ENCODE peak calls at places on chromosome 18, in nine cellular contexts. One of them, this sample, is unnamed.

GRCh38 chr18:29062921-29063320 is 886.0 kb upstream of the CDH2 start:
- DNase-seq in astrocyte of the cerebellum: no peak
- DNase-seq in upper lobe of right lung: no peak
- DNase-seq in IMR-90: no peak
- DNase-seq in right lobe of liver: no peak
- DNase-seq in sigmoid colon: no peak
- DNase-seq in fibroblast of the aortic adventitia: peak
- DNase-seq in breast epithelium: no peak
- DNase-seq in CD8-positive, alpha-beta T cell: no peak
- DNase-seq in this sample: no peak

GRCh38 chr18:48009116-48009825 is 78.8 kb upstream of the SMAD2 start:
- DNase-seq in CD8-positive, alpha-beta T cell: no peak
- DNase-seq in IMR-90: no peak
- DNase-seq in upper lobe of right lung: no peak
- DNase-seq in breast epithelium: no peak
- DNase-seq in fibroblast of the aortic adventitia: no peak
- DNase-seq in right lobe of liver: no peak
- DNase-seq in astrocyte of the cerebellum: no peak
- DNase-seq in sigmoid colon: no peak
- DNase-seq in this sample: no peak

GRCh38 chr18:32372381-32373061 is 98.2 kb downstream of the GAREM1 start:
- DNase-seq in sigmoid colon: no peak
- DNase-seq in CD8-positive, alpha-beta T cell: no peak
- DNase-seq in right lobe of liver: peak
- DNase-seq in fibroblast of the aortic adventitia: peak
- DNase-seq in IMR-90: no peak
- DNase-seq in upper lobe of right lung: no peak
- DNase-seq in astrocyte of the cerebellum: no peak
- DNase-seq in breast epithelium: peak
- DNase-seq in this sample: no peak

GRCh38 chr18:8808001-8808400 is 102.6 kb downstream of the MTCL1 start:
- DNase-seq in IMR-90: peak
- DNase-seq in astrocyte of the cerebellum: no peak
- DNase-seq in breast epithelium: no peak
- DNase-seq in CD8-positive, alpha-beta T cell: no peak
- DNase-seq in sigmoid colon: no peak
- DNase-seq in fibroblast of the aortic adventitia: no peak
- DNase-seq in upper lobe of right lung: no peak
- DNase-seq in right lobe of liver: no peak
- DNase-seq in this sample: no peak

GRCh38 chr18:4987452-4988405 is 209.3 kb downstream of the AKAIN1 start:
- DNase-seq in right lobe of liver: no peak
- DNase-seq in sigmoid colon: no peak
- DNase-seq in breast epithelium: no peak
- DNase-seq in CD8-positive, alpha-beta T cell: no peak
- DNase-seq in IMR-90: no peak
- DNase-seq in astrocyte of the cerebellum: no peak
- DNase-seq in upper lobe of right lung: no peak
- DNase-seq in fibroblast of the aortic adventitia: no peak
- DNase-seq in this sample: no peak

GRCh38 chr18:63339920-63340484 is 20.4 kb upstream of the BCL2 start:
- DNase-seq in upper lobe of right lung: no peak
- DNase-seq in CD8-positive, alpha-beta T cell: peak
- DNase-seq in astrocyte of the cerebellum: no peak
- DNase-seq in IMR-90: peak
- DNase-seq in sigmoid colon: no peak
- DNase-seq in breast epithelium: no peak
- DNase-seq in right lobe of liver: no peak
- DNase-seq in fibroblast of the aortic adventitia: peak
- DNase-seq in this sample: no peak

GRCh38 chr18:5417342-5417741 is 121.8 kb upstream of the ZBTB14 start:
- DNase-seq in IMR-90: peak
- DNase-seq in right lobe of liver: no peak
- DNase-seq in astrocyte of the cerebellum: no peak
- DNase-seq in CD8-positive, alpha-beta T cell: no peak
- DNase-seq in fibroblast of the aortic adventitia: peak
- DNase-seq in sigmoid colon: no peak
- DNase-seq in breast epithelium: no peak
- DNase-seq in upper lobe of right lung: no peak
- DNase-seq in this sample: no peak

GRCh38 chr18:25166113-25166512 is 185.9 kb downstream of the ZNF521 start:
- DNase-seq in CD8-positive, alpha-beta T cell: no peak
- DNase-seq in sigmoid colon: no peak
- DNase-seq in fibroblast of the aortic adventitia: peak
- DNase-seq in upper lobe of right lung: no peak
- DNase-seq in right lobe of liver: no peak
- DNase-seq in IMR-90: peak
- DNase-seq in breast epithelium: no peak
- DNase-seq in astrocyte of the cerebellum: no peak
- DNase-seq in this sample: no peak

GRCh38 chr18:57347784-57348183 is 4.6 kb upstream of the ST8SIA3 start:
- DNase-seq in right lobe of liver: no peak
- DNase-seq in astrocyte of the cerebellum: no peak
- DNase-seq in IMR-90: no peak
- DNase-seq in sigmoid colon: no peak
- DNase-seq in breast epithelium: no peak
- DNase-seq in upper lobe of right lung: no peak
- DNase-seq in CD8-positive, alpha-beta T cell: no peak
- DNase-seq in fibroblast of the aortic adventitia: no peak
- DNase-seq in this sample: no peak

GRCh38 chr18:57352761-57353136 is 392 bp downstream of the ST8SIA3 start:
- DNase-seq in fibroblast of the aortic adventitia: no peak
- DNase-seq in IMR-90: no peak
- DNase-seq in sigmoid colon: no peak
- DNase-seq in breast epithelium: no peak
- DNase-seq in upper lobe of right lung: no peak
- DNase-seq in CD8-positive, alpha-beta T cell: no peak
- DNase-seq in astrocyte of the cerebellum: no peak
- DNase-seq in right lobe of liver: no peak
- DNase-seq in this sample: no peak

GRCh38 chr18:57353940-57354461 is 1.6 kb downstream of the ST8SIA3 start:
- DNase-seq in IMR-90: peak
- DNase-seq in astrocyte of the cerebellum: no peak
- DNase-seq in right lobe of liver: peak
- DNase-seq in CD8-positive, alpha-beta T cell: no peak
- DNase-seq in upper lobe of right lung: no peak
- DNase-seq in breast epithelium: no peak
- DNase-seq in sigmoid colon: no peak
- DNase-seq in fibroblast of the aortic adventitia: peak
- DNase-seq in this sample: peak

GRCh38 chr18:57352271-57352701 is at the start of gene ST8SIA3:
- DNase-seq in fibroblast of the aortic adventitia: no peak
- DNase-seq in astrocyte of the cerebellum: no peak
- DNase-seq in sigmoid colon: no peak
- DNase-seq in IMR-90: no peak
- DNase-seq in CD8-positive, alpha-beta T cell: no peak
- DNase-seq in right lobe of liver: no peak
- DNase-seq in breast epithelium: no peak
- DNase-seq in upper lobe of right lung: no peak
- DNase-seq in this sample: no peak

DNA sequence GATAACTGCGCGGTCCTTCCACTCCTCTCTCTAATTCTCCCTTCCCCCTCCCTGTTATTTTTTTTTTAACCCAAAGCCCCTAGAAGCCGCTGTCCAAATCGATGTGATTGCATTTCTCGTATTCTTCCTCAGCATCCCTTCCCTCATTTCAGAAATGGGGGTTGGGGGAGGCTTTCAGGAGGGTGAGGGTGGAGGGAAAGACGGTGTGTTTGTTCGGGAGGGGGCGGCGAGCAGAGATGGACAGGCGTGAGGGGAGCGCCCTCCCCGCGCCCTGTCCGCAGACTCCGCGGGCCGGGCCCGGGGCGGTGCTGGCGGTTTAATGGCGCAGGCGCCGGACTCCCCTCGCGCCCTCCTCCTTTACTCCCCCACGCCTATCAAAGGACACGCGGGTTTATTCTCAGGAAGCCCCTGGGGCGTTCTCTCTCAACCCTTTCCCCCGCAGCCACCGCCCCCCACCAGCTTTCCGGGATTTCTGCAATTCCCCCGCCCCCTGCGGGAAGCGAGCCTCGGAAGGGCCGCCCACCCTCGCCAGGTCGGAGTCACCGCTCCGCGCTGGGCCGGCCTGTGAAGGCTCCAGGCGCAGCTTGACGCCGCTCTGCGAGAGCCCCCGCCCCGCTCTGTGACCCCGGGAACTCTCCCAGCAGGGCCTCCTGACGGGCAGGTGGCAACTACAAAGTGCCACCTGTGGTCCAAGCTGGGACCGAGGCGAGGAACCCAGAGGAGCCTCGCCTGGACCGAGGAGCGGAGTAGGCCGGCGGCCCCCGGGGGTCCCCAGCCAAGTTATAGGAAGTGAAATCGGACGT is 981 bp downstream of the ST8SIA3 start:
- DNase-seq in astrocyte of the cerebellum: no peak
- DNase-seq in upper lobe of right lung: no peak
- DNase-seq in CD8-positive, alpha-beta T cell: no peak
- DNase-seq in IMR-90: no peak
- DNase-seq in right lobe of liver: no peak
- DNase-seq in fibroblast of the aortic adventitia: no peak
- DNase-seq in sigmoid colon: no peak
- DNase-seq in breast epithelium: no peak
- DNase-seq in this sample: no peak
- H3K4me3 ChIP-seq in astrocyte of the cerebellum: no peak
- H3K4me3 ChIP-seq in upper lobe of right lung: no peak
- H3K4me3 ChIP-seq in CD8-positive, alpha-beta T cell: no peak
- H3K4me3 ChIP-seq in IMR-90: no peak
- H3K4me3 ChIP-seq in right lobe of liver: peak
- H3K4me3 ChIP-seq in fibroblast of the aortic adventitia: no peak
- H3K4me3 ChIP-seq in sigmoid colon: no peak
- H3K4me3 ChIP-seq in breast epithelium: no peak
- H3K4me3 ChIP-seq in this sample: no peak

GRCh38 chr18:69844656-69845055 is 103.0 kb downstream of the CD226 start:
- DNase-seq in right lobe of liver: no peak
- DNase-seq in IMR-90: no peak
- DNase-seq in astrocyte of the cerebellum: no peak
- DNase-seq in fibroblast of the aortic adventitia: no peak
- DNase-seq in upper lobe of right lung: no peak
- DNase-seq in sigmoid colon: no peak
- DNase-seq in CD8-positive, alpha-beta T cell: no peak
- DNase-seq in breast epithelium: no peak
- DNase-seq in this sample: no peak

GRCh38 chr18:69843047-69843446 is 104.6 kb downstream of the CD226 start:
- DNase-seq in astrocyte of the cerebellum: no peak
- DNase-seq in right lobe of liver: no peak
- DNase-seq in breast epithelium: no peak
- DNase-seq in CD8-positive, alpha-beta T cell: no peak
- DNase-seq in upper lobe of right lung: no peak
- DNase-seq in IMR-90: no peak
- DNase-seq in sigmoid colon: no peak
- DNase-seq in fibroblast of the aortic adventitia: no peak
- DNase-seq in this sample: no peak

GRCh38 chr18:69839989-69840388 is 107.7 kb downstream of the CD226 start:
- DNase-seq in astrocyte of the cerebellum: no peak
- DNase-seq in IMR-90: no peak
- DNase-seq in right lobe of liver: no peak
- DNase-seq in fibroblast of the aortic adventitia: no peak
- DNase-seq in CD8-positive, alpha-beta T cell: no peak
- DNase-seq in sigmoid colon: no peak
- DNase-seq in breast epithelium: no peak
- DNase-seq in upper lobe of right lung: no peak
- DNase-seq in this sample: no peak

GRCh38 chr18:69840445-69840844 is 107.2 kb downstream of the CD226 start:
- DNase-seq in astrocyte of the cerebellum: peak
- DNase-seq in CD8-positive, alpha-beta T cell: no peak
- DNase-seq in fibroblast of the aortic adventitia: peak
- DNase-seq in right lobe of liver: no peak
- DNase-seq in upper lobe of right lung: no peak
- DNase-seq in breast epithelium: no peak
- DNase-seq in IMR-90: peak
- DNase-seq in sigmoid colon: no peak
- DNase-seq in this sample: no peak

DNA sequence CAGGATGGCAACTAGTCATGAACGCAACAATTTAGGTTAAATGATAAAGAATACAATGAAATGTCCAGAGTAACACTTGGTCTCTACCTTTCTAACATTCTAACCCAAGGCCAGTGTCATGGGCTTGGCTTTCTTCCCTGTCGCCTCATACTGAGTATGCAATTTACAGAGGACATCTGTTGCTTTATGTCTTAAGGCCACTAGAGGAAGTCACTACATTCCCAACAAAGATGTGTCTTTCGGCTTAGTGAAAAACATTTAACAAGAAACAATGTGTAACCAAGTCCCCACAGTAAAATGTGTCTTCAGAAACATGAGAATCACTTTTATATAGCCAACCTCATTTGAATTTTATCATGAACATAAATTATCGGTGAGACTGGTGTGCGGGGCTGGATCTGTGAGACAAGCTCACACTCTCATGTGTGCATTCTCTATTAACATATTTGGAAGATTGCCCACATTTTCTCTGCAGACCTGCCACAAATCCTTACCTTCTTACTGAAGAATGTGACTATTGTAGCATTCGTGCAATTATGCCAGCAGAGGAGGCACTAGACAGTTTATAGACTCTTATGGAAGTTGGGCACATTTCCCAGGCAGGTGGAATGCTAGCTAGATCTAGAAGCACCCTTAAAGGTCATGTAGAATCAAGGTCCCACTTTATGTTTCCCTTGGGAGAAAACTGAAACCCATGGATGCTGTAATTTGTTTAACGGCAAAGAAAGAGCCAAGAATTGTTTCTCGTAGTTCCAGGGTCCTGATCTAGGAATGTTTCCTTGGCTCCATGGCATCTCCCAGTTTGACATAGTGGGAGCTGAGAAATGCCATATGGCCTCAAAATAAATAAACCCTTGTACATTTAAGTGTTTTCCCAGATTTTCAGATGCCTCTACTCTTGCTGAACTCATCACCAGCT is 101.8 kb downstream of the CD226 start:
- DNase-seq in right lobe of liver: no peak
- DNase-seq in fibroblast of the aortic adventitia: peak
- DNase-seq in CD8-positive, alpha-beta T cell: no peak
- DNase-seq in sigmoid colon: no peak
- DNase-seq in IMR-90: peak
- DNase-seq in breast epithelium: no peak
- DNase-seq in astrocyte of the cerebellum: no peak
- DNase-seq in upper lobe of right lung: no peak
- DNase-seq in this sample: no peak
- TF ChIP-seq CTCF in right lobe of liver: no peak
- TF ChIP-seq CTCF in fibroblast of the aortic adventitia: no peak
- TF ChIP-seq CTCF in CD8-positive, alpha-beta T cell: no peak
- TF ChIP-seq CTCF in sigmoid colon: no peak
- TF ChIP-seq CTCF in IMR-90: no peak
- TF ChIP-seq CTCF in breast epithelium: no peak
- TF ChIP-seq CTCF in astrocyte of the cerebellum: no peak
- TF ChIP-seq CTCF in upper lobe of right lung: peak
- TF ChIP-seq CTCF in this sample: no peak

GRCh38 chr18:79986726-79987125 is 1.6 kb downstream of the TXNL4A start:
- DNase-seq in right lobe of liver: no peak
- DNase-seq in astrocyte of the cerebellum: no peak
- DNase-seq in CD8-positive, alpha-beta T cell: no peak
- DNase-seq in upper lobe of right lung: no peak
- DNase-seq in sigmoid colon: no peak
- DNase-seq in breast epithelium: no peak
- DNase-seq in fibroblast of the aortic adventitia: no peak
- DNase-seq in IMR-90: no peak
- DNase-seq in this sample: no peak
- H3K4me3 ChIP-seq in right lobe of liver: no peak
- H3K4me3 ChIP-seq in astrocyte of the cerebellum: peak
- H3K4me3 ChIP-seq in CD8-positive, alpha-beta T cell: no peak
- H3K4me3 ChIP-seq in upper lobe of right lung: peak
- H3K4me3 ChIP-seq in sigmoid colon: peak
- H3K4me3 ChIP-seq in breast epithelium: no peak
- H3K4me3 ChIP-seq in fibroblast of the aortic adventitia: peak
- H3K4me3 ChIP-seq in IMR-90: peak
- H3K4me3 ChIP-seq in this sample: peak

DNA sequence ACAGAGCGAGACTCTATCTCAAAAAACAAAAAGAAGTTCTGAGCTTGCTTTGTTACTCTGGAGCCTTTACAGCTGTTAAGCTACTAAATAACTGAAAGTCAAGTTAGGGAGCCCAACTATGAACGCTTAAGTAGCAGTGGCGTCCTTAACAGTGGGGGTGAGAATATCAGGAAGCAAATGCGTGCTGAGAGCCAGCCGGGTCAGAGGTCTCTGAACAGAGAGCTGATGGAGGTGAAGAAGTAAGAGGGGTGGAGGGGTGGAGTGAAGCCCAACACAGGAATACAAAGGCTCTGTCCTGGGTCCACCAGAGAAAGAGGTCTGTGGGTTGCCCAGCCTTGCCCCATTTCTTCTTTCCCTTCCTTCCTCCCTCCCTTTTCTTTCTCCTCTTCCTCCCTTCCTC is 104.1 kb upstream of the GATA6 start:
- DNase-seq in sigmoid colon: no peak
- DNase-seq in upper lobe of right lung: no peak
- DNase-seq in right lobe of liver: no peak
- DNase-seq in CD8-positive, alpha-beta T cell: no peak
- DNase-seq in fibroblast of the aortic adventitia: no peak
- DNase-seq in astrocyte of the cerebellum: no peak
- DNase-seq in breast epithelium: no peak
- DNase-seq in IMR-90: no peak
- DNase-seq in this sample: no peak
- TF ChIP-seq CTCF in sigmoid colon: no peak
- TF ChIP-seq CTCF in upper lobe of right lung: no peak
- TF ChIP-seq CTCF in right lobe of liver: no peak
- TF ChIP-seq CTCF in CD8-positive, alpha-beta T cell: no peak
- TF ChIP-seq CTCF in fibroblast of the aortic adventitia: no peak
- TF ChIP-seq CTCF in astrocyte of the cerebellum: no peak
- TF ChIP-seq CTCF in breast epithelium: no peak
- TF ChIP-seq CTCF in IMR-90: no peak
- TF ChIP-seq CTCF in this sample: no peak